ENCODE peak calls at places on chromosomes 3 and 15, in five cellular contexts. P, J, I, W and H are unnamed samples. For H3K4me1, the result is how much of the 10 kb centered on the place peaks cover.

GRCh38 chr3:30129765-30130164 is 476.6 kb upstream of the TGFBR2 start:
- DNase-seq in P (no peak), J (no peak), I (no peak), W (no peak), H (no peak)

GRCh38 chr15:58951388-58952060 is 18.0 kb upstream of the SLTM start:
- DNase-seq in P (peak), J (no peak), I (peak), W (no peak), H (no peak)

GRCh38 chr3:41464401-41464800 is 265.1 kb downstream of the CTNNB1 start:
- DNase-seq in P (no peak), J (no peak), I (peak), W (no peak), H (no peak)

GRCh38 chr3:52236424-52236886 is 2.5 kb downstream of the TWF2 start:
- DNase-seq in P (no peak), J (no peak), I (no peak), W (no peak), H (no peak)

GRCh38 chr3:106160396-106160795 is 291.6 kb upstream of the CBLB start:
- DNase-seq in P (no peak), J (no peak), I (no peak), W (no peak), H (no peak)

GRCh38 chr3:98018301-98018700 is 16.8 kb downstream of the GABRR3 start:
- DNase-seq in P (no peak), J (no peak), I (no peak), W (no peak), H (no peak)

GRCh38 chr3:24254649-24255048 is 240.0 kb downstream of the THRB start:
- DNase-seq in P (no peak), J (no peak), I (peak), W (no peak), H (no peak)

GRCh38 chr3:49611291-49611690 is 57.0 kb downstream of the BSN start:
- DNase-seq in P (no peak), J (no peak), I (no peak), W (no peak), H (no peak)

GRCh38 chr3:25033407-25034029 is 394.5 kb upstream of the RARB start:
- DNase-seq in P (peak), J (peak), I (no peak), W (peak), H (peak)

GRCh38 chr3:167102071-167102470 is 278.0 kb downstream of the ZBBX start:
- DNase-seq in P (no peak), J (peak), I (no peak), W (no peak), H (peak)

GRCh38 chr3:53464424-53464823 is 30.0 kb upstream of the CACNA1D start:
- DNase-seq in P (peak), J (no peak), I (peak), W (no peak), H (no peak)

GRCh38 chr15:84863480-84864428 is 20.7 kb upstream of the SLC28A1 start:
- DNase-seq in P (no peak), J (no peak), I (peak), W (no peak), H (no peak)

GRCh38 chr15:77235566-77235965 is 164.7 kb upstream of the TSPAN3 start:
- DNase-seq in P (no peak), J (no peak), I (no peak), W (no peak), H (no peak)

GRCh38 chr3:72591522-72592421 is 256.5 kb downstream of the SHQ1 start:
- DNase-seq in P (peak), J (peak), I (peak), W (no peak), H (no peak)

GRCh38 chr15:62464705-62465104 is 299.6 kb upstream of the C2CD4B start:
- DNase-seq in P (no peak), J (no peak), I (peak), W (no peak), H (no peak)

GRCh38 chr3:194387276-194387675 is 11.8 kb downstream of the GP5 start:
- DNase-seq in P (no peak), J (no peak), I (no peak), W (no peak), H (no peak)

GRCh38 chr3:130414457-130414856 is 69.0 kb downstream of the COL6A5 start:
- DNase-seq in P (no peak), J (no peak), I (no peak), W (no peak), H (no peak)

GRCh38 chr15:75929799-75930565 is 26.3 kb downstream of the FBXO22 start:
- DNase-seq in P (no peak), J (peak), I (no peak), W (no peak), H (peak)

GRCh38 chr15:33201376-33202189 is 7.1 kb upstream of the FMN1 start:
- DNase-seq in P (peak), J (peak), I (peak), W (no peak), H (peak)

GRCh38 chr15:92693922-92694331 is 38.4 kb upstream of the FAM174B start:
- DNase-seq in P (peak), J (peak), I (peak), W (no peak), H (no peak)

GRCh38 chr3:53139833-53140574 is 9.8 kb upstream of the RFT1 start:
- DNase-seq in P (no peak), J (no peak), I (peak), W (no peak), H (no peak)

GRCh38 chr3:16060945-16061344 is 113.5 kb upstream of the GALNT15 start:
- DNase-seq in P (peak), J (no peak), I (peak), W (no peak), H (no peak)

GRCh38 chr3:98971183-98971681 is 69.7 kb upstream of the DCBLD2 start:
- DNase-seq in P (no peak), J (no peak), I (peak), W (no peak), H (no peak)

GRCh38 chr3:169308654-169309325 is 354.7 kb downstream of the MECOM start:
- DNase-seq in P (no peak), J (no peak), I (peak), W (no peak), H (no peak)

GRCh38 chr3:187808466-187809291 is 63.4 kb upstream of the BCL6 start:
- DNase-seq in P (peak), J (no peak), I (no peak), W (no peak), H (no peak)

GRCh38 chr15:59833366-59833765 is 144.2 kb upstream of the BNIP2 start:
- DNase-seq in P (no peak), J (no peak), I (no peak), W (no peak), H (no peak)

GRCh38 chr3:187850256-187851010 is 105.2 kb upstream of the BCL6 start:
- DNase-seq in P (no peak), J (no peak), I (no peak), W (no peak), H (no peak)

GRCh38 chr3:130341388-130341787 is 4.1 kb upstream of the COL6A5 start:
- DNase-seq in P (no peak), J (no peak), I (peak), W (no peak), H (no peak)

GRCh38 chr3:181757694-181758306 is 46.1 kb downstream of the SOX2 start:
- DNase-seq in P (no peak), J (no peak), I (no peak), W (no peak), H (no peak)

GRCh38 chr3:66196633-66197032 is 24.2 kb upstream of the SLC25A26 start:
- DNase-seq in P (no peak), J (no peak), I (peak), W (no peak), H (no peak)

GRCh38 chr3:66200147-66200546 is 20.7 kb upstream of the SLC25A26 start:
- DNase-seq in P (peak), J (no peak), I (no peak), W (peak), H (no peak)

GRCh38 chr3:66199089-66199473 is 21.7 kb upstream of the SLC25A26 start:
- DNase-seq in P (no peak), J (no peak), I (no peak), W (no peak), H (no peak)

GRCh38 chr3:66198437-66199088 is 22.2 kb upstream of the SLC25A26 start:
- DNase-seq in P (no peak), J (no peak), I (no peak), W (no peak), H (no peak)

DNA sequence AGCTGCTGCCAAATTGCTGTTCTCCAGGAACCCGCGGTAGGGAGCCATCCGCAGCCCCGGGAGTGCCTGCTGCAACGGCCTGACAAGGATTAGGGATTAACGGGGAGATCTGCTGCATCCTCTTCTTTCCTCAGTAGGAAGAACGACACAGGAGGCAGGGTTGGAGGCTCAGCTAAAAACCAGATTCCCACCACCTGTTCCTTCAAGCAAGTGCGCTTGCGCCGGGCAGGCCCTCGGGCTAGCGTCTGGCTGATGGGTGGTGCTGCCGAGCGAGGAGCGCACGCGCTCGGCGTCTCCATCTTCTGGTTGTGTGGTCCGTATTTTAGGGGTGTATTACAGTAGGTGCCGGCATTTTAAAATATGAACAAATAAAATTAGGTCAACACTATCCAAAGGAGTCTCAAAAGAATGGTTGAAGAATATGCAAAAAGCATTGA is 25.4 kb upstream of the SLC25A26 start:
- DNase-seq in P (peak), J (peak), I (peak), W (no peak), H (no peak)
- TF ChIP-seq EZH2 in P (no peak), J (no peak), I (no peak), W (no peak), H (no peak)

DNA sequence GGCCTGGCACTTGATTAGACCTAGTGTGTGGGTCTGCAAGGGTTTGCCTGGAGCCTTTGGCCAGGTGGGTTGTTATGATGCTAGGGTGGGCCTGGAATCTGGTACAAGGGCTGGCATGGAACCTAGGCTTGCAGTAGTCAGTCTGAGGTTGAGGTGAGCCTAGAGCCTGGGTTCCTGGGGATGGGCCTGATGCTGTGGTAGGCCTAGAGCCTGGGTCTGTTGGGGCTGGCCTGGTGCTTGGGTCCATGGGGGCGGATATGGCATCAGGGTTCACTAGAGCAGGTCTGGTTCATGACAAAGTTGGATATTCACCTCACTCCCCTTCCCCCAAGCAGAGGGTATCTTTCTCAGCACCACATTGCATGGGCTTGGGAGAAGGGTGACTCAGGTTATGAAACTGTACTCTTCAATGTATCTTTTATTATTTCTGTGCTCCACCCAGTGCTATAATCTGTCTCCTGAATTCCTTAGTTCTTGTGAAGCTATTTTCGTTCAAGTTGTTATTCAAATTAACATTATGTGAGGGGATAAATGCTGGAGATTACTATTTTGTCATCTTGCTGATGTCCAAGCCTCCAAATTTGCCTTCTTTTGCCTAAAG is 274.4 kb downstream of the NFKBIZ start:
- DNase-seq in P (no peak), J (no peak), I (peak), W (no peak), H (no peak)
- H3K4me2 ChIP-seq in P (no peak), J (no peak), I (no peak), W (no peak), H (no peak)

GRCh38 chr3:149356630-149357029 is 20.8 kb downstream of the TM4SF1 start:
- DNase-seq in P (no peak), J (no peak), I (peak), W (no peak), H (no peak)
- H3K4me1 ChIP-seq in P (under half), J (under half), I (under half), W (under half), H (under half)

GRCh38 chr3:137760341-137761098 is 3.6 kb upstream of the SOX14 start:
- DNase-seq in P (no peak), J (no peak), I (no peak), W (no peak), H (no peak)

GRCh38 chr3:137762674-137763593 is 1.2 kb upstream of the SOX14 start:
- DNase-seq in P (no peak), J (no peak), I (no peak), W (no peak), H (no peak)

GRCh38 chr3:137761099-137761562 is 3.0 kb upstream of the SOX14 start:
- DNase-seq in P (no peak), J (no peak), I (no peak), W (no peak), H (no peak)

GRCh38 chr3:137763594-137763938 is 549 bp upstream of the SOX14 start:
- DNase-seq in P (no peak), J (no peak), I (no peak), W (no peak), H (no peak)

GRCh38 chr3:137761563-137762503 is 2.3 kb upstream of the SOX14 start:
- DNase-seq in P (no peak), J (no peak), I (no peak), W (no peak), H (no peak)
- TF ChIP-seq EZH2 in P (no peak), J (no peak), I (peak), W (no peak), H (no peak)

DNA sequence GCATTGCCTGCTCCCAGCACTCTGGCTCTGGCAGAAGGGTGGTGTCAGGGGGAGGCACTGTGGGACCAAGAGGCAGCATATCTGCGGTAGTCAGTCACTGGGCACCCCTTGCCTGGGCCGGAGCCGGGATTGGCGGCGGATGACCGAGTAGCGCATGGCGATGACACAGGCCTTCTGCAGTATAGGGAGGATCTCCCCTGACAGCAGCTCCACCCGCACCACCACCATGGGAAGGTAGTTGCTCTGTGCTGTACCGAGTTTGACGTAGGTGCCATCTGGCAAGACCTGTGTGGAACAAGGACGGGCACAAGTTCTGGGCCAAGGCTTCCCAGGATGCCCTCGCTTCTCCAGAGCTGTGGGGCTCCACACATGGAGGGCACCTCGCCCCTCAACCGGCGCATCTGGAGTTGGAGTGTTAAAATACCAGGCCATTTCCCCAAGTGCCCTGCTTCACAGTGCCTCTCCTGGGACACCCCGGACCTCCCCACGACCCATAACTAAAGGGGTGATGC is 6.6 kb downstream of the ACOX2 start:
- DNase-seq in P (no peak), J (no peak), I (no peak), W (no peak), H (no peak)
- H3K4me2 ChIP-seq in P (no peak), J (no peak), I (no peak), W (no peak), H (no peak)

DNA sequence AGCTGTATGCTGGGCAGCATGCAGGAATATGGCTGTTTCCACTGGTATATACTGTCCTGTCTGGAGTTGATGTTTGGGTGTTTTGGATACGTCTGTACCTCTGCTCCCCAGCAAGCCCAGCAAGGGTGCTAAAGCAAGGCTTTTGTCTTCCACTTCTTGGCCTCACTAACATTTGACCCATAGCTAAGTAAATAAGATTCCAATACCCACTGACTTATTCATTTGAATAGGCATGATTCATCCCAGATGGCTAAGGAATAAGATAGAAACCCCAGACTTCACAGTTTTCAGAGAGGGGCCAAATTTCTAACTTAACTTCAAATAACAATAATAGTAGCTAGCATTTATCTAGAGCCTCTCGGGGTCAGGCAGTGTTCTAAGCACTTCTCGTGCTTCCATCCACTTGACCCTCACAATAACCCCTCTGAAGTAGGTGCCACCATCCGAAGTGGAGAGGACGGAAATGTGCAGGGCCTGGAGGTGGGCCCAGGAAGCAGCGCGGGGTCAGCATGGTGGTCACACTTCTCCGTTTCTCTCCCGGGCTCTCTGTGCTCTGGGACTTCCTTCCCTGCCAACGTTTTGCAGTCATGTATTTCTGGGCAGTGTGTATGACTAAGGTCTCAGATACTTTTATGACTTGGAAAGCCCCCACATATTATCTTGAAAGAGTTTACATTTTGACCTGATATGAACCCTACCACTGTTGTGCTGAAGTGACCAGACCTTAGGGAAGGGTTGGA is 39.3 kb downstream of the LRRK1 start:
- DNase-seq in P (no peak), J (no peak), I (peak), W (no peak), H (no peak)
- H3K4me1 ChIP-seq in P (under half), J (under half), I (under half), W (under half), H (under half)

DNA sequence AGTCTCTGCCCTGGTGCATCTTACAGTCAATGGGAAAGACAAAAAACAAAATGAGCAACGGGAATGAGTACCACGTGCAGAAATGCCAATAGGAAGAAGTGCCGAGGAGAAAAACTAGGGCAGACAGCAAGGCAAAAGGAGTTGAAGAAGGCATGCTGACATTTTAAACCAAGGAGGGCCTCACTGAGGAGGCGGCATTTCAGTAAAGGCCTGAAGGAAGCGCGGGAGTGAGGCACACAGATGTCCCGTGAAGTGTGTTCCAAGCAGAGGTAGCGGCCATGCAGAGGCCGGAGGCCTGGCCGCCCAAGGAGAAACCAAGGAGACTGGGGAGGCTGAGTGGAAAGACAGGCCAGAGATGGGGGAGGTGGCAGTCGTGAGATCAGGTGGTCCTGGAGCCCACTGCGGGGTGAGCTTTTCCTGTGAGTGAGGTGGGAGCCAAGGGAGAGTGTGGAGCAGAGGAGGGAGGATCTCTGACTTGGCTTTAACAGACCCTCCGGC is 34.8 kb downstream of the DNAJB8 start:
- DNase-seq in P (no peak), J (no peak), I (no peak), W (no peak), H (no peak)
- TF ChIP-seq EZH2 in P (no peak), J (no peak), I (no peak), W (no peak), H (no peak)

GRCh38 chr3:156762631-156763185 is 63.4 kb upstream of the LEKR1 start:
- DNase-seq in P (peak), J (no peak), I (peak), W (no peak), H (no peak)
- H3K4me2 ChIP-seq in P (no peak), J (no peak), I (no peak), W (no peak), H (no peak)

DNA sequence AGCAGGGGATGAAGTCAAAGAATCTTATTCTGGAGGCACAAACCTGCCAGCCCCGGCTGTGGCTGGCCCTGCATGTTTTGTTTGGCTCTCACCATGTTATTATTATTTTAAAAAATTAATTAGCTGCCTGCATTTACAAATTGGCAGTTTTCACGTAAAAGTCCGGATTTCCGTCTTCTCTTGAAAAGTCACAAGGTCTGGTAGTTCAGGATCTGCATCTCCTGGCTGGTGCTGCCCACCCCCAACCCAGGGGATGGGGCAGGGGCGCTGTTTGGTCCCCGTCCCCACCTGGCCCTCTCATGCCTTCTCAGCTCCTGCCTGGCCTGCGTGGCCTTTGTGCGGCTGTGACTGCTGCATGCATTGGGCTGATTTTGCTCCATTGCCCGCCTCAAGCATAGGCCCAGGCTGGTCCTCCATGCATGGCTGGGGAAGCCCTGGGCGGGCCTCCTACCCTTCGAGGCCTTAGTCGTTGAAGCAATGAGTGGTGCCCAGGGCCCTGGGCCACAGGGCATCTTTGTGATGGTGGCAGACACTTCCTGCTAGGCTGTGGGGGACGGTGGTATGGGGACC is 2.0 kb downstream of the FBLN2 start:
- DNase-seq in P (no peak), J (no peak), I (no peak), W (no peak), H (no peak)
- H3K4me1 ChIP-seq in P (under half), J (under half), I (under half), W (under half), H (under half)